ENCODE peak calls at places on chromosome 22, in five cellular contexts. X, U, Y, N and W are unnamed samples.

GRCh38 chr22:49046546-49047305 is 780.9 kb downstream of the BRD1 start:
- DNase-seq in Y (no peak), U (peak; percentile 90), N (no peak), X (no peak), W (no peak)

GRCh38 chr22:19878461-19879247 is 24.0 kb upstream of the GNB1L start:
- DNase-seq in N (no peak), U (no peak), X (no peak), Y (no peak), W (no peak)

GRCh38 chr22:37601203-37601539 is 7.5 kb upstream of the GGA1 start:
- DNase-seq in X (no peak), Y (no peak), U (no peak), N (no peak), W (no peak)

GRCh38 chr22:42797021-42797420 is 60.1 kb downstream of the ARFGAP3 start:
- DNase-seq in N (no peak), U (no peak), Y (peak; percentile 44), X (no peak), W (no peak)

GRCh38 chr22:22235564-22235963 is 9.0 kb upstream of the VPREB1 start:
- DNase-seq in Y (no peak), X (no peak), U (peak; percentile 61), N (peak; percentile 50), W (peak; percentile 31)

GRCh38 chr22:25027959-25028840 is 75.7 kb downstream of the KIAA1671 start:
- DNase-seq in X (no peak), N (no peak), Y (peak; percentile 29), U (peak; percentile 67), W (no peak)

GRCh38 chr22:48146426-48146825 is 1384.0 kb downstream of the TBC1D22A start:
- DNase-seq in Y (no peak), X (no peak), U (no peak), N (no peak), W (no peak)

GRCh38 chr22:33476716-33477115 is 418.5 kb upstream of the SYN3 start:
- DNase-seq in U (peak; percentile 52), N (no peak), Y (no peak), X (no peak), W (no peak)

GRCh38 chr22:28950567-28951411 is 67.4 kb downstream of the ZNRF3 start:
- DNase-seq in X (no peak), N (no peak), Y (no peak), U (no peak), W (no peak)

GRCh38 chr22:33112606-33113005 is 54.4 kb upstream of the SYN3 start:
- DNase-seq in N (no peak), U (no peak), Y (no peak), X (no peak), W (no peak)

GRCh38 chr22:41357191-41357590 is 24.6 kb upstream of the TEF start:
- DNase-seq in Y (no peak), X (no peak), N (no peak), U (no peak), W (no peak)

GRCh38 chr22:38177926-38178604 is 3.6 kb downstream of the PLA2G6 start:
- DNase-seq in X (peak; percentile 86), U (peak; percentile 90), N (no peak), Y (peak; percentile 30), W (peak; percentile 82)

GRCh38 chr22:38132794-38133193 is 22.3 kb upstream of the BAIAP2L2 start:
- DNase-seq in Y (no peak), X (no peak), U (no peak), N (no peak), W (no peak)

GRCh38 chr22:28817919-28818859 is 17.8 kb upstream of the XBP1 start:
- DNase-seq in U (no peak), N (no peak), X (peak; percentile 94), Y (no peak), W (peak; percentile 58)

GRCh38 chr22:36386900-36387663 is 685 bp downstream of the MYH9 start:
- DNase-seq in N (peak; percentile 77), Y (peak; percentile 81), X (peak; percentile 44), U (no peak), W (peak; percentile 87)

GRCh38 chr22:37089451-37089850 is 20.1 kb downstream of the TMPRSS6 start:
- DNase-seq in X (no peak), Y (no peak), N (no peak), U (no peak), W (no peak)

GRCh38 chr22:19941365-19942070 is at the start of the genes COMT and TXNRD2:
- DNase-seq in Y (peak; percentile 82), N (peak; percentile 68), X (peak; percentile 54), U (peak; percentile 26), W (peak; percentile 66)

GRCh38 chr22:29480512-29481264 is 670 bp downstream of the NEFH start:
- DNase-seq in Y (peak; percentile 16), N (no peak), X (no peak), U (peak; percentile 86), W (no peak)

GRCh38 chr22:39243443-39244072 is 1.2 kb downstream of the PDGFB start:
- DNase-seq in Y (no peak), U (peak; percentile 51), X (peak; percentile 32), N (no peak), W (no peak)

GRCh38 chr22:49090061-49090852 is 737.4 kb downstream of the BRD1 start:
- DNase-seq in N (no peak), X (no peak), U (no peak), Y (no peak), W (no peak)

GRCh38 chr22:44755956-44756361 is 3.6 kb downstream of the ARHGAP8 start:
- DNase-seq in N (no peak), U (peak; percentile 79), X (peak; percentile 89), Y (no peak), W (peak; percentile 74)

GRCh38 chr22:29856496-29856895 is 18.4 kb upstream of the ASCC2 start:
- DNase-seq in U (no peak), X (no peak), Y (no peak), N (no peak), W (no peak)

GRCh38 chr22:36736701-36737320 is 33.3 kb upstream of the CACNG2 start:
- DNase-seq in X (no peak), N (no peak), Y (no peak), U (no peak), W (no peak)

GRCh38 chr22:42076764-42077485 is 2.6 kb upstream of the SMDT1 start:
- DNase-seq in N (no peak), U (no peak), Y (no peak), X (no peak), W (no peak)

GRCh38 chr22:38316340-38317236 is 645 bp downstream of the CSNK1E start:
- DNase-seq in X (peak; percentile 68), Y (peak; percentile 72), U (peak; percentile 68), N (peak; percentile 62), W (peak; percentile 47)

GRCh38 chr22:38144025-38144405 is 33.5 kb upstream of the BAIAP2L2 start:
- DNase-seq in U (peak; percentile 61), N (no peak), Y (no peak), X (no peak), W (peak; percentile 46)

GRCh38 chr22:43631201-43631600 is 180.9 kb downstream of the EFCAB6 start:
- DNase-seq in N (no peak), X (no peak), U (no peak), Y (no peak), W (no peak)

GRCh38 chr22:45225732-45226560 is 14.7 kb downstream of the KIAA0930 start:
- DNase-seq in N (no peak), Y (no peak), X (peak; percentile 72), U (no peak), W (no peak)

GRCh38 chr22:42711895-42712837 is 8.5 kb downstream of the A4GALT start:
- DNase-seq in X (no peak), N (no peak), U (no peak), Y (no peak), W (no peak)

GRCh38 chr22:19478466-19479357 is at the start of gene UFD1:
- DNase-seq in N (peak; percentile 64), X (peak; percentile 71), Y (peak; percentile 85), U (peak; percentile 86), W (peak; percentile 78)

GRCh38 chr22:16818538-16818937 is 6.7 kb downstream of the XKR3 start:
- DNase-seq in Y (no peak), X (no peak), N (no peak), U (no peak), W (no peak)

GRCh38 chr22:41417622-41418390 is 28.8 kb downstream of the TOB2 start:
- DNase-seq in X (peak; percentile 94), N (no peak), Y (peak; percentile 90), U (no peak), W (peak; percentile 90)

GRCh38 chr22:35174398-35174797 is 82.9 kb upstream of the HMGXB4 start:
- DNase-seq in Y (no peak), X (no peak), N (no peak), U (no peak), W (no peak)
- H3K4me1 ChIP-seq in Y (no peaks in the 10 kb centered on the region), X (no peaks in the 10 kb centered on the region), N (no peaks in the 10 kb centered on the region), U (no peaks in the 10 kb centered on the region), W (no peaks in the 10 kb centered on the region)

DNA sequence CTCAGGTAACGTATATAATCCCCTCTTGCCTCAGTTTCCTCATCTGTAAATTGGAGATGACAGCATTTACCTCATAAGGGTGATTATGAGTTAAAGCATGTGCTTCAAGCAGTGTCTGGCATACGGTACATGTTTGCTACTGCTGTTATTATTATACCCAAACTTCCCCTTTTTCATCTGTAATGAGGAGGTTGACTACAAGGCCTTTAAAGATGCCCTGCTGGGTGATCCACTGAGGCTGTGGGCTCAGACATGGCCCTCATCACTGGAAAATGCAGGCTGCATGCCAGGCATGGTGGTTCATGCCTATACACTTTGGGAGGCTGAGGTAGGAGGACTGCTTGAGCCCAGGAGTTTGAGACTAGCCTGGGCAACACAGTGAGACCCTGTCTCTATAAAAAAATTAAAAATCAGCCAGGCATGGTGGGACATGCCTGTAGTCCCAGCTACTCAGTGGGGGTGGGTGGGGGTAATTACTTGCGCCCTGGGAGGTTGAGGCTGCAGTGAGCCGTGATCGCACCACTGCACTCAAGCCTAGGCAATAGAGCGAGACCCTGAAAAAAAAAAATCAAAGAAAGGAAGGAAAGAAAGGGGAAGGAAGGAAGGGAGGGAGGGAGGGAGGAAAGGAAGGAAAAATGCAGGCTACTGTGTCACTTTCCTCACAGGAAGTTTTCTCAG is 4.3 kb downstream of the PIK3IP1 start:
- DNase-seq in Y (no peak), U (no peak), X (no peak), N (no peak), W (no peak)
- H3K36me3 ChIP-seq in Y (peaks cover 64% of the 10 kb centered on the region), U (no peaks in the 10 kb centered on the region), X (no peaks in the 10 kb centered on the region), N (no peaks in the 10 kb centered on the region), W (no peaks in the 10 kb centered on the region)

GRCh38 chr22:35023692-35024363 is 42.1 kb upstream of the ISX start:
- DNase-seq in U (peak; percentile 85), N (peak; percentile 25), Y (peak; percentile 57), X (peak; percentile 70), W (peak; percentile 64)
- H3K4me1 ChIP-seq in U (no peaks in the 10 kb centered on the region), N (no peaks in the 10 kb centered on the region), Y (peaks cover 5% of the 10 kb centered on the region), X (peaks cover 5% of the 10 kb centered on the region), W (no peaks in the 10 kb centered on the region)

DNA sequence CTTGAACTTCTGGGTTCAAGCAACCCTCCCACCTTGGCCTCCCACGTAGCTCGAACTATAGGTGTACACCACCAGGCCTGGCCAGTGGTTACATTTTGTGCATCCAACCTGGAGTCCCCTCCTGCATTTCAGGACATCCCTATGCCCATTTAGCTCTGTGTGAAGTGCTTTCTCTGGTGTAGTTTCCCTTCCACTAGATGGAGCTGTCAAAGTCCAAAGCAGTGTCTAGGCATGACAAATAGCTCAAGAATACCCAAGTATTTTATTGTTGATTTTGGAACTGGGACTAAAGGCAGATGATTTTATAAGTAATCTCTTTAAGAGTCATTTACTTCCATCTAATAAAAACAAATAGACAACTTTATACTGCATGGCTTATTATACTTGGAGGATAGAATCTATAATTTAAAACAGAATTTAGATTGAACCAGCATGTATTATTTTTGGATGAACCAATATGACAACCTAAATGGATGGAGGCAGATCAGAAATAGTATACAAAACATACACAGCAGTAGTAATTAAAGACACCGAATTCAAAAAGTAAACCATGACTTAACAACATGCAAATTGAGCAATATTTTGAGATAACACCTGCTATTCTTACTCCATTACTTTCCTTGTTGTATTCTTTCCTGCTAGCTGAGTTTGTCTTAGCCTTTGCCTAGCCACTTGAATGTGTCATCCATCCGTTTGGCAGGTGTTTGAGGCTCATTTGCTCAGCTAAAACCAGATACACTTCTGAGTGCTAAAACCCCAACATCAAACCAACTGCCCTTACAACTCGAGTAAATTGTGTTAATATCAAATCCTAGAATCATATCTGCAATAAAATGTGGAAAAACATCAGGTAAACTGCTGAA is 37.7 kb downstream of the EIF4ENIF1 start:
- DNase-seq in N (no peak), U (peak; percentile 60), X (no peak), Y (no peak), W (peak; percentile 46)
- H3K36me3 ChIP-seq in N (no peaks in the 10 kb centered on the region), U (peaks cover 5% of the 10 kb centered on the region), X (peaks cover 12% of the 10 kb centered on the region), Y (peaks cover 52% of the 10 kb centered on the region), W (peaks cover 19% of the 10 kb centered on the region)